ENCODE peak calls at places on chromosomes 12 and 14, in four cellular contexts. A is MM.1S; Z is CD8-positive, alpha-beta memory T cell; I is fibroblast of lung. V is an unnamed sample.
A peak's percentile ranks its signal among the peaks of the same experiment; 100 is the strongest.

GRCh38 chr14:90384543-90384911 is 12.3 kb upstream of the CALM1 start:
- DNase-seq in A (peak; percentile 6), Z (peak; percentile 8), I (peak; percentile 81), V (no peak)

GRCh38 chr12:99039367-99040120 is 394.5 kb downstream of the APAF1 start:
- DNase-seq in A (no peak), Z (no peak), I (no peak), V (no peak)

GRCh38 chr12:56947633-56948535 is 9.5 kb downstream of the RDH16 start:
- DNase-seq in A (no peak), Z (no peak), I (peak; percentile 2), V (no peak)

GRCh38 chr12:90065301-90065801 is 356.7 kb upstream of the ATP2B1 start:
- DNase-seq in A (no peak), Z (no peak), I (no peak), V (no peak)

GRCh38 chr12:56628671-56629458 is 1.3 kb downstream of the BAZ2A start:
- DNase-seq in A (peak; percentile 89), Z (peak; percentile 63), I (peak; percentile 43), V (no peak)

GRCh38 chr14:36316131-36316530 is 4.3 kb downstream of the MBIP start:
- DNase-seq in A (no peak), Z (no peak), I (no peak), V (no peak)

GRCh38 chr14:101444116-101444515 is 117.2 kb upstream of the DIO3 start:
- DNase-seq in A (no peak), Z (no peak), I (peak; percentile 75), V (no peak)

GRCh38 chr14:77372304-77372841 is 4.5 kb downstream of the TMED8 start:
- DNase-seq in A (no peak), Z (no peak), I (peak; percentile 86), V (no peak)

GRCh38 chr14:104883681-104884361 is 18.8 kb downstream of the CEP170B start:
- DNase-seq in A (no peak), Z (no peak), I (no peak), V (peak; percentile 73)

GRCh38 chr12:101792046-101792931 is 38.5 kb downstream of the GNPTAB start:
- DNase-seq in A (no peak), Z (no peak), I (no peak), V (no peak)

GRCh38 chr12:946656-947055 is 2.8 kb downstream of the RAD52 start:
- DNase-seq in A (no peak), Z (no peak), I (peak; percentile 41), V (no peak)

GRCh38 chr14:68947802-68948201 is 31.3 kb downstream of the ACTN1 start:
- DNase-seq in A (no peak), Z (no peak), I (no peak), V (no peak)

GRCh38 chr12:202081-202731 is 11.8 kb downstream of the SLC6A12 start:
- DNase-seq in A (no peak), Z (no peak), I (no peak), V (no peak)

GRCh38 chr14:51774209-51774608 is 86.2 kb upstream of the GNG2 start:
- DNase-seq in A (no peak), Z (no peak), I (no peak), V (no peak)

GRCh38 chr12:133010657-133011297 is 24.6 kb downstream of the ZNF26 start:
- DNase-seq in A (no peak), Z (no peak), I (no peak), V (no peak)

GRCh38 chr14:48690349-48690748 is 895.8 kb downstream of the RPS29 start:
- DNase-seq in A (no peak), Z (no peak), I (no peak), V (no peak)

GRCh38 chr14:90539496-90539775 is 142.6 kb downstream of the CALM1 start:
- DNase-seq in A (no peak), Z (no peak), I (no peak), V (peak; percentile 44)

GRCh38 chr12:110355080-110355479 is 48.4 kb downstream of the ANAPC7 start:
- DNase-seq in A (peak; percentile 7), Z (no peak), I (peak; percentile 21), V (no peak)

GRCh38 chr12:47236109-47236714 is 156.5 kb upstream of the AMIGO2 start:
- DNase-seq in A (no peak), Z (no peak), I (peak; percentile 92), V (no peak)

GRCh38 chr14:49363926-49364751 is 222.0 kb downstream of the RPS29 start:
- DNase-seq in A (no peak), Z (no peak), I (no peak), V (no peak)

GRCh38 chr12:98262886-98263285 is 252.5 kb upstream of the TMPO start:
- DNase-seq in A (no peak), Z (no peak), I (peak; percentile 3), V (no peak)

GRCh38 chr14:103538291-103539055 is 9.5 kb downstream of the TRMT61A start:
- DNase-seq in A (no peak), Z (no peak), I (no peak), V (no peak)

GRCh38 chr14:99158646-99159165 is 113.3 kb downstream of the BCL11B start:
- DNase-seq in A (no peak), Z (no peak), I (no peak), V (peak; percentile 45)

GRCh38 chr12:60071759-60072191 is 475.9 kb downstream of the SLC16A7 start:
- DNase-seq in A (peak; percentile 32), Z (no peak), I (no peak), V (no peak)

GRCh38 chr12:27771470-27772327 is 8.3 kb upstream of the KLHL42 start:
- DNase-seq in A (no peak), Z (no peak), I (no peak), V (no peak)

GRCh38 chr14:36582011-36582873 is at the start of gene NKX2-8:
- DNase-seq in A (no peak), Z (no peak), I (no peak), V (no peak)

GRCh38 chr12:66118240-66118891 is 12.2 kb downstream of the LLPH start:
- DNase-seq in A (no peak), Z (no peak), I (peak; percentile 31), V (no peak)

GRCh38 chr14:98345186-98345585 is 926.8 kb downstream of the BCL11B start:
- DNase-seq in A (no peak), Z (no peak), I (peak; percentile 73), V (no peak)

GRCh38 chr14:70698288-70698687 is 56.6 kb downstream of the TTC9 start:
- DNase-seq in A (no peak), Z (no peak), I (peak; percentile 62), V (no peak)

GRCh38 chr12:4118017-4118510 is 155.5 kb upstream of the CCND2 start:
- DNase-seq in A (peak; percentile 88), Z (no peak), I (peak; percentile 62), V (peak; percentile 30)
- H3K4me1 ChIP-seq in A (peaks cover 52% of the 10 kb centered on the region), Z (peaks cover 30% of the 10 kb centered on the region), I (peaks cover 2% of the 10 kb centered on the region), V (peaks cover 45% of the 10 kb centered on the region)

GRCh38 chr12:45988259-45988658 is 2.1 kb downstream of the SCAF11 start:
- DNase-seq in A (no peak), Z (no peak), I (peak; percentile 53), V (no peak)
- H3K4me3 ChIP-seq in A (peak overlapping the region; percentile 93), Z (no peak overlapping the region), I (peak overlapping the region; percentile 68), V (peak overlapping the region; percentile 75)

GRCh38 chr14:92652413-92653151 is 95.8 kb downstream of the LGMN start:
- DNase-seq in A (no peak), Z (no peak), I (no peak), V (no peak)

GRCh38 chr14:92653162-92653651 is 95.2 kb downstream of the LGMN start:
- DNase-seq in A (no peak), Z (no peak), I (no peak), V (no peak)

GRCh38 chr14:92655802-92656201 is 92.6 kb downstream of the LGMN start:
- DNase-seq in A (no peak), Z (no peak), I (no peak), V (no peak)

GRCh38 chr14:92655372-92655771 is 93.1 kb downstream of the LGMN start:
- DNase-seq in A (no peak), Z (no peak), I (no peak), V (no peak)

GRCh38 chr14:92654206-92654901 is 94.1 kb downstream of the LGMN start:
- DNase-seq in A (no peak), Z (no peak), I (no peak), V (no peak)
- H3K4me1 ChIP-seq in A (no peaks in the 10 kb centered on the region), Z (peaks cover 64% of the 10 kb centered on the region), I (peaks cover 9% of the 10 kb centered on the region), V (peaks cover 7% of the 10 kb centered on the region)

GRCh38 chr12:124389537-124390441 is 94.9 kb downstream of the RFLNA start:
- DNase-seq in A (no peak), Z (no peak), I (no peak), V (no peak)
- H3K4me3 ChIP-seq in A (no peak overlapping the region), Z (no peak overlapping the region), I (no peak overlapping the region), V (peak overlapping the region; percentile 57)

V was measured in RWPE2.